ENCODE peak calls at places on chromosomes 1 and 21, in five cellular contexts. L is GM23248; G is stimulated activated CD4-positive, alpha-beta T cell treated with anti-CD3 and anti-CD28 coated beads, Interleukin-15, amount 100 ng/mL, for 1 hour; S is NCI-H460; N is A172. T is an unnamed sample.

GRCh38 chr21:42737969-42738590 is 84.7 kb downstream of the PDE9A start:
- DNase-seq in L (no peak), G (no peak), S (no peak), N (no peak), T (peak; percentile 42)

GRCh38 chr21:45289655-45290515 is 2.2 kb upstream of the POFUT2 start:
- DNase-seq in L (peak; percentile 43), G (no peak), S (no peak), N (no peak), T (peak; percentile 16)

GRCh38 chr1:222923506-222923905 is 108.7 kb downstream of the DISP1 start:
- DNase-seq in L (no peak), G (no peak), S (no peak), N (no peak), T (no peak)

GRCh38 chr21:44737706-44738354 is 26.5 kb upstream of the TSPEAR start:
- DNase-seq in L (peak; percentile 30), G (no peak), S (no peak), N (peak; percentile 31), T (no peak)

GRCh38 chr1:206856674-206857464 is 8.6 kb upstream of the IL20 start:
- DNase-seq in L (peak; percentile 31), G (no peak), S (no peak), N (no peak), T (no peak)

GRCh38 chr1:243917177-243917862 is 67.3 kb upstream of the AKT3 start:
- DNase-seq in L (peak; percentile 92), G (peak; percentile 2), S (no peak), N (peak; percentile 64), T (no peak)

GRCh38 chr1:87588445-87588844 is 259.8 kb downstream of the LMO4 start:
- DNase-seq in L (no peak), G (no peak), S (no peak), N (no peak), T (no peak)

GRCh38 chr1:153397056-153397923 is 6.4 kb upstream of the S100A8 start:
- DNase-seq in L (no peak), G (no peak), S (no peak), N (no peak), T (peak; percentile 7)

GRCh38 chr1:63674238-63674864 is 81.1 kb downstream of the PGM1 start:
- DNase-seq in L (peak; percentile 93), G (no peak), S (peak; percentile 55), N (peak; percentile 87), T (peak; percentile 60)

GRCh38 chr1:221611930-221612777 is 129.7 kb downstream of the DUSP10 start:
- DNase-seq in L (peak; percentile 93), G (no peak), S (peak; percentile 41), N (peak; percentile 94), T (peak; percentile 80)

GRCh38 chr21:28633803-28634572 is 358.7 kb downstream of the LTN1 start:
- DNase-seq in L (peak; percentile 93), G (no peak), S (peak; percentile 64), N (peak; percentile 87), T (no peak)

GRCh38 chr1:3711780-3712451 is 40.3 kb upstream of the CCDC27 start:
- DNase-seq in L (no peak), G (no peak), S (no peak), N (no peak), T (no peak)

GRCh38 chr21:21096956-21097355 is 98.7 kb downstream of the NCAM2 start:
- DNase-seq in L (no peak), G (no peak), S (peak; percentile 49), N (no peak), T (no peak)

GRCh38 chr1:27646676-27647075 is 11.7 kb upstream of the FGR start:
- DNase-seq in L (no peak), G (no peak), S (no peak), N (no peak), T (no peak)

GRCh38 chr1:229554886-229555621 is 3.5 kb downstream of the ABCB10 start:
- DNase-seq in L (no peak), G (no peak), S (peak; percentile 80), N (no peak), T (no peak)

GRCh38 chr1:6435129-6435528 is 10.6 kb downstream of the ESPN start:
- DNase-seq in L (no peak), G (no peak), S (no peak), N (no peak), T (no peak)

GRCh38 chr1:224219612-224220011 is 36.6 kb downstream of the DEGS1 start:
- DNase-seq in L (no peak), G (no peak), S (no peak), N (no peak), T (no peak)

GRCh38 chr1:154659823-154660592 is 52.0 kb upstream of the ADAR start:
- DNase-seq in L (no peak), G (no peak), S (no peak), N (no peak), T (no peak)

GRCh38 chr1:109104364-109105151 is 9.4 kb upstream of the ELAPOR1 start:
- DNase-seq in L (peak; percentile 58), G (no peak), S (no peak), N (no peak), T (no peak)